ENCODE peak calls at places on chromosomes 1 and 21, in six cellular contexts. D is SK-N-SH, L is HepG2, A is HCT116, M is K562, P is GM12878. B is an unnamed sample.

GRCh38 chr1:205204552-205204951 is 7.0 kb downstream of the DSTYK start:
- DNase-seq in D (no peak), L (no peak), A (no peak), M (no peak), P (no peak), B (no peak)

GRCh38 chr1:202964755-202965440 is 2.2 kb downstream of the CYB5R1 start:
- DNase-seq in D (no peak), L (no peak), A (no peak), M (no peak), P (no peak), B (no peak)

GRCh38 chr1:75797273-75797588 is 549 bp downstream of the MSH4 start:
- DNase-seq in D (no peak), L (no peak), A (no peak), M (no peak), P (no peak), B (no peak)

GRCh38 chr1:71072273-71072672 is 8.6 kb downstream of the ZRANB2 start:
- DNase-seq in D (no peak), L (no peak), A (no peak), M (no peak), P (no peak), B (no peak)

GRCh38 chr1:195939844-195940243 is 668.4 kb downstream of the KCNT2 start:
- DNase-seq in D (no peak), L (no peak), A (no peak), M (no peak), P (no peak), B (peak)

GRCh38 chr1:206143537-206144155 is 26.5 kb upstream of the AVPR1B start:
- DNase-seq in D (no peak), L (no peak), A (no peak), M (no peak), P (no peak), B (no peak)

GRCh38 chr1:55275976-55276375 is 60.8 kb upstream of the USP24 start:
- DNase-seq in D (no peak), L (no peak), A (no peak), M (peak), P (no peak), B (no peak)

GRCh38 chr1:75265792-75266191 is 131.6 kb downstream of the LHX8 start:
- DNase-seq in D (peak), L (peak), A (peak), M (peak), P (peak), B (peak)

GRCh38 chr1:245434285-245434684 is 279.5 kb downstream of the KIF26B start:
- DNase-seq in D (no peak), L (no peak), A (peak), M (no peak), P (no peak), B (no peak)

GRCh38 chr1:64476251-64476952 is 6.5 kb downstream of the CACHD1 start:
- DNase-seq in D (no peak), L (no peak), A (no peak), M (no peak), P (no peak), B (no peak)

GRCh38 chr21:34521561-34521960 is 9.6 kb upstream of the KCNE1 start:
- DNase-seq in D (no peak), L (peak), A (no peak), M (no peak), P (no peak), B (no peak)

GRCh38 chr21:41250519-41250918 is 66.1 kb upstream of the FAM3B start:
- DNase-seq in D (no peak), L (no peak), A (no peak), M (no peak), P (no peak), B (peak)

GRCh38 chr1:152227310-152227928 is 3.4 kb upstream of the HRNR start:
- DNase-seq in D (no peak), L (no peak), A (no peak), M (no peak), P (no peak), B (peak)

GRCh38 chr21:45150630-45151265 is 76.4 kb downstream of the ADARB1 start:
- DNase-seq in D (no peak), L (no peak), A (no peak), M (no peak), P (no peak), B (no peak)

GRCh38 chr1:211339631-211340041 is 13.0 kb downstream of the TRAF5 start:
- DNase-seq in D (no peak), L (no peak), A (no peak), M (no peak), P (no peak), B (no peak)

GRCh38 chr1:102118150-102118549 is 121.4 kb upstream of the OLFM3 start:
- DNase-seq in D (no peak), L (no peak), A (no peak), M (no peak), P (no peak), B (no peak)

GRCh38 chr21:44085491-44086321 is 21.5 kb upstream of the PWP2 start:
- DNase-seq in D (no peak), L (no peak), A (no peak), M (no peak), P (no peak), B (no peak)

GRCh38 chr21:34243562-34243961 is 120.2 kb upstream of the KCNE2 start:
- DNase-seq in D (peak), L (peak), A (peak), M (no peak), P (no peak), B (no peak)

GRCh38 chr1:62175568-62176179 is 19.0 kb upstream of the L1TD1 start:
- DNase-seq in D (peak), L (peak), A (peak), M (peak), P (no peak), B (no peak)

GRCh38 chr1:28313710-28314510 is 14.9 kb upstream of the MED18 start:
- DNase-seq in D (no peak), L (peak), A (peak), M (no peak), P (no peak), B (peak)

GRCh38 chr1:18293291-18293690 is 185.7 kb downstream of the IGSF21 start:
- DNase-seq in D (no peak), L (no peak), A (no peak), M (no peak), P (no peak), B (no peak)

GRCh38 chr1:10502206-10502605 is 27.5 kb downstream of the PEX14 start:
- DNase-seq in D (no peak), L (no peak), A (no peak), M (no peak), P (no peak), B (no peak)

GRCh38 chr1:107139833-107140702 is 771 bp upstream of the NTNG1 start:
- DNase-seq in D (peak), L (no peak), A (no peak), M (no peak), P (no peak), B (peak)

GRCh38 chr21:42395910-42396625 is at the start of gene TMPRSS3:
- DNase-seq in D (no peak), L (no peak), A (no peak), M (no peak), P (no peak), B (peak)

GRCh38 chr1:229101475-229101874 is 169.4 kb upstream of the RAB4A start:
- DNase-seq in D (no peak), L (no peak), A (no peak), M (no peak), P (no peak), B (no peak)

GRCh38 chr21:36892201-36892600 is 74.3 kb downstream of the HLCS start:
- DNase-seq in D (no peak), L (no peak), A (no peak), M (no peak), P (no peak), B (no peak)

GRCh38 chr1:176102243-176102642 is 104.8 kb downstream of the COP1 start:
- DNase-seq in D (no peak), L (no peak), A (no peak), M (no peak), P (no peak), B (no peak)

GRCh38 chr1:14946567-14947285 is 206.8 kb upstream of the TMEM51 start:
- DNase-seq in D (no peak), L (no peak), A (no peak), M (no peak), P (no peak), B (no peak)

GRCh38 chr1:100834779-100835645 is 59.6 kb downstream of the EXTL2 start:
- DNase-seq in D (peak), L (peak), A (peak), M (peak), P (no peak), B (peak)

GRCh38 chr21:29190920-29191319 is 60.5 kb downstream of the MAP3K7CL start:
- DNase-seq in D (no peak), L (peak), A (no peak), M (no peak), P (no peak), B (no peak)

GRCh38 chr1:36396359-36396758 is 1.3 kb downstream of the LSM10 start:
- DNase-seq in D (no peak), L (no peak), A (no peak), M (no peak), P (no peak), B (no peak)

GRCh38 chr1:217133958-217134856 is 411.0 kb upstream of the ESRRG start:
- DNase-seq in D (peak), L (no peak), A (no peak), M (no peak), P (no peak), B (no peak)

GRCh38 chr1:192958871-192959270 is 100.3 kb downstream of the UCHL5 start:
- DNase-seq in D (no peak), L (no peak), A (no peak), M (no peak), P (no peak), B (no peak)

GRCh38 chr1:77539510-77540142 is 142.8 kb downstream of the ZZZ3 start:
- DNase-seq in D (peak), L (no peak), A (no peak), M (no peak), P (no peak), B (no peak)

GRCh38 chr1:8217011-8217711 is 100.8 kb upstream of the SLC45A1 start:
- DNase-seq in D (peak), L (no peak), A (no peak), M (no peak), P (no peak), B (no peak)

GRCh38 chr1:89525169-89525855 is 683 bp downstream of the LRRC8B start:
- DNase-seq in D (peak), L (peak), A (peak), M (peak), P (peak), B (no peak)
- TF ChIP-seq JUND in D (no peak), L (no peak), A (no peak), M (no peak), P (no peak), B (no peak)

GRCh38 chr1:2224621-2225020 is 3.5 kb upstream of the SKI start:
- DNase-seq in D (no peak), L (no peak), A (no peak), M (no peak), P (no peak), B (no peak)
- TF ChIP-seq JUND in D (no peak), L (no peak), A (no peak), M (no peak), P (no peak), B (no peak)

GRCh38 chr1:12594490-12594889 is 23.5 kb downstream of the DHRS3 start:
- DNase-seq in D (no peak), L (no peak), A (no peak), M (no peak), P (no peak), B (no peak)

GRCh38 chr1:12594966-12595838 is 22.8 kb downstream of the DHRS3 start:
- DNase-seq in D (peak), L (no peak), A (no peak), M (no peak), P (no peak), B (no peak)

GRCh38 chr1:12593621-12594066 is 24.4 kb downstream of the DHRS3 start:
- DNase-seq in D (no peak), L (no peak), A (no peak), M (no peak), P (no peak), B (no peak)

GRCh38 chr1:12597792-12598191 is 20.2 kb downstream of the DHRS3 start:
- DNase-seq in D (no peak), L (no peak), A (no peak), M (no peak), P (no peak), B (peak)

GRCh38 chr1:12595839-12596821 is 21.9 kb downstream of the DHRS3 start:
- DNase-seq in D (peak), L (no peak), A (no peak), M (no peak), P (no peak), B (peak)
- TF ChIP-seq JUND in D (peak), L (no peak), A (no peak), M (no peak), P (no peak), B (no peak)

DNA sequence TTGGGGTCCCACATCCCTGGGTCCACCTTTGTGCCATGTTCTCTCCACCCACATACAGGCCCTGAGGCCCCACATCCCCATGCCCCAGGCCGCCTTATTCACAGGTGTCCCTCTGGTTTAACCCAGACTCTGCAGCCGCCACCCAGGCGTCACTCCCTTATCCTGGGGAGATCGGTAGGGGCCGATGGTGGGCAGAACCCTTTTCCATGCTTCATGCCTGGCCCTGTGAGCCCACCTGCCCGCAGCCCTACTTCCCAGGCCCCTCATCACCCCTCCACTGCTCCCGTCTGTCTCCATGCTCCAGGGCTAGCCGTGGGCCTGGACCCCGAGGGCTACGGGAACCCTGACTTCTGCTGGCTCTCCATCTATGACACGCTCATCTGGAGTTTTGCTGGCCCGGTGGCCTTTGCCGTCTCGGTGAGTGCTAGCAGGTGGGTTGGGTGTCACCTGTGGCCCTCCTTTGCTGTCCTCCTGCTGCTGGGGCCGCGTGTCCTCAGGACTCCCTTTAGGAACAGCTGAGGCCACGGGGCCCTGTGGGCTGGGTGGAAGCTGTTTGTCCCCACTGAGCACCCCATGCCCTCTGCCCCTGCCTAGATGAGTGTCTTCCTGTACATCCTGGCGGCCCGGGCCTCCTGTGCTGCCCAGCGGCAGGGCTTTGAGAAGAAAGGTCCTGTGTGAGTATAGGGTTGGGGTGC is 12.2 kb downstream of the PSRC1 start:
- DNase-seq in D (no peak), L (no peak), A (no peak), M (no peak), P (no peak), B (no peak)
- TF ChIP-seq JUND in D (no peak), L (no peak), A (no peak), M (no peak), P (no peak), B (no peak)

GRCh38 chr1:234967121-234967520 is 161.5 kb downstream of the TOMM20 start:
- DNase-seq in D (no peak), L (no peak), A (no peak), M (no peak), P (no peak), B (no peak)
- TF ChIP-seq JUND in D (no peak), L (no peak), A (no peak), M (no peak), P (no peak), B (no peak)

GRCh38 chr1:183914283-183914682 is 109.4 kb downstream of the RGL1 start:
- DNase-seq in D (no peak), L (no peak), A (no peak), M (no peak), P (no peak), B (no peak)

GRCh38 chr1:183912265-183912886 is 107.5 kb downstream of the RGL1 start:
- DNase-seq in D (no peak), L (no peak), A (no peak), M (no peak), P (peak), B (no peak)

GRCh38 chr1:183914891-183915290 is 110.0 kb downstream of the RGL1 start:
- DNase-seq in D (no peak), L (no peak), A (no peak), M (no peak), P (no peak), B (no peak)

GRCh38 chr1:183911285-183911684 is 106.4 kb downstream of the RGL1 start:
- DNase-seq in D (no peak), L (no peak), A (no peak), M (no peak), P (peak), B (no peak)

DNA sequence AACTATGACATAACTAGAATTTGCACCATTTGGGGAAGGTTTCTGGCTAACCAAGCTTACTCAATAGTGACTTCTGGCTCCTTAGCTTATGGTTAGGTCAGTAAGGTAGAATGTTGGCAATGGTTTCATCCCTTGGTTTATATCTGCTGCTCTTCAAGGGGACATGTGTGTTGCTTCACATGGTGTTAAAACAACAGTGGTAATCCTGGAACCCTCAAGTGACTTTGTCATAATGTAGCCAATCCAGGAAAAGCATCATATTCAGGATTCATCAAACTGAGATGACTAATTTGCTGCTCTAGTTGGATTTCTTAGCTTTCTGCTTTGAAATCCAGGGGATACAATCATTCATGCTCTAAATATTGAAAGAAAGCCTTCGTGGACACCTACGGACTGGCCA is 108.6 kb downstream of the RGL1 start:
- DNase-seq in D (no peak), L (no peak), A (no peak), M (no peak), P (no peak), B (no peak)
- TF ChIP-seq JUND in D (no peak), L (no peak), A (no peak), M (no peak), P (no peak), B (no peak)

DNA sequence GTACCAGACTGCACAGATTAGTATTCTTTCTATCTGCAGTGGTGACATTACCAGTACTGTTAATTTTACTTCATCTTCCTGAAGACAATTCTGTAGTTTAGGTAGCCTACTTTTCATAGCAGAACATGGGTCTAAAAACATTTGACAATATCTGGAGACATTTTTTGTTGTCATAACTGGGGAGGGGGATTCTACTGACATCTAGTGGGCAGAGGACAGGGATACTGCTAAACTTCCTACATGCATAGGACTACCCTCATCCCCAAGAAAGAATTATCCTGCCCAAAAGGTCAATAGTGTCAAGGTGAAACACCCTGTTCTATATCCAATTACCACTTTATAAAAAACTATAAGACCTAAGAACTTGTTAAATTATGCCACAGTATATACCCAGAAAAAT is 3.4 kb upstream of the ARHGAP29 start:
- DNase-seq in D (peak), L (peak), A (no peak), M (no peak), P (no peak), B (no peak)
- TF ChIP-seq JUND in D (no peak), L (no peak), A (no peak), M (no peak), P (no peak), B (no peak)

B was measured in T47D.